ENCODE peak calls at places on chromosome 21, in eight cellular contexts. L is stimulated activated CD8-positive, alpha-beta memory T cell treated with anti-CD3 and anti-CD28 coated beads, Interleukin-7, amount 100 ng/mL, for 4 hours; D is Ammon's horn; P is H54; J is lower lobe of right lung; Q is right cardiac atrium; O is osteocyte; S is glutamatergic neuron. E is an unnamed sample.

GRCh38 chr21:46423546-46424061 is 35.1 kb upstream of the DIP2A start:
- DNase-seq in J (no peak), L (no peak), P (no peak), Q (no peak), D (no peak), S (no peak), O (no peak), E (no peak)

GRCh38 chr21:42443876-42444744 is 40.4 kb downstream of the UBASH3A start:
- DNase-seq in D (no peak), J (no peak), Q (no peak), S (no peak), L (no peak), O (no peak), P (no peak), E (no peak)

GRCh38 chr21:38505654-38506523 is 7.6 kb upstream of the ERG start:
- DNase-seq in J (no peak), Q (no peak), D (peak; percentile 80), P (peak; percentile 29), L (no peak), O (no peak), S (no peak), E (no peak)

GRCh38 chr21:28541371-28542112 is 451.1 kb downstream of the LTN1 start:
- DNase-seq in O (no peak), D (no peak), L (no peak), J (no peak), Q (no peak), S (no peak), P (no peak), E (no peak)

GRCh38 chr21:44535963-44536362 is 4.0 kb downstream of the KRTAP10-1 start:
- DNase-seq in L (no peak), O (no peak), P (no peak), Q (no peak), J (no peak), S (no peak), D (no peak), E (no peak)

GRCh38 chr21:30829659-30830058 is at the start of gene KRTAP7-1:
- DNase-seq in L (no peak), P (no peak), S (no peak), J (no peak), D (no peak), Q (no peak), O (no peak), E (no peak)

GRCh38 chr21:31754561-31754960 is 22.6 kb upstream of the SCAF4 start:
- DNase-seq in Q (no peak), P (no peak), D (no peak), J (no peak), L (no peak), S (no peak), O (no peak), E (no peak)

GRCh38 chr21:34200288-34200905 is 127.0 kb downstream of the MRPS6 start:
- DNase-seq in S (no peak), D (no peak), O (no peak), P (no peak), Q (no peak), L (no peak), J (no peak), E (no peak)

GRCh38 chr21:45285266-45285931 is 2.3 kb downstream of the POFUT2 start:
- DNase-seq in P (no peak), L (no peak), J (peak; percentile 30), O (peak; percentile 75), Q (peak; percentile 2), S (no peak), D (no peak), E (no peak)

GRCh38 chr21:37855568-37856391 is 60.5 kb downstream of the KCNJ6 start:
- DNase-seq in Q (no peak), J (no peak), O (no peak), S (peak; percentile 80), L (no peak), D (no peak), P (no peak), E (no peak)

GRCh38 chr21:28485301-28486022 is 507.2 kb downstream of the LTN1 start:
- DNase-seq in S (no peak), P (no peak), O (no peak), D (no peak), J (no peak), Q (no peak), L (no peak), E (no peak)

GRCh38 chr21:31888936-31889371 is 16.1 kb downstream of the HUNK start:
- DNase-seq in J (no peak), S (no peak), O (no peak), L (no peak), D (no peak), Q (no peak), P (no peak), E (no peak)

GRCh38 chr21:43805275-43805800 is 16.0 kb downstream of the RRP1 start:
- DNase-seq in D (no peak), P (no peak), L (no peak), Q (no peak), S (no peak), J (peak; percentile 71), O (no peak), E (no peak)

GRCh38 chr21:44029460-44030087 is 17.5 kb downstream of the TRAPPC10 start:
- DNase-seq in J (no peak), L (no peak), D (no peak), S (no peak), Q (no peak), O (no peak), P (no peak), E (no peak)

GRCh38 chr21:16455978-16456377 is 726.2 kb downstream of the USP25 start:
- DNase-seq in L (no peak), J (no peak), D (peak; percentile 91), P (no peak), Q (no peak), S (peak; percentile 20), O (no peak), E (no peak)

GRCh38 chr21:35316933-35317332 is 267.8 kb upstream of the RUNX1 start:
- DNase-seq in S (no peak), L (no peak), P (no peak), O (no peak), Q (peak; percentile 24), D (no peak), J (no peak), E (peak; percentile 39)

GRCh38 chr21:33824156-33824941 is 91.3 kb downstream of the ATP5PO start:
- DNase-seq in P (no peak), S (no peak), Q (no peak), O (no peak), J (no peak), L (no peak), D (no peak), E (no peak)

GRCh38 chr21:42461881-42462877 is 33.8 kb downstream of the RSPH1 start:
- DNase-seq in L (no peak), D (no peak), S (no peak), P (no peak), J (no peak), O (no peak), Q (no peak), E (no peak)

GRCh38 chr21:41879190-41879998 is at the start of gene PRDM15:
- DNase-seq in Q (peak; percentile 88), L (peak; percentile 81), J (peak; percentile 86), O (peak; percentile 93), D (peak; percentile 70), P (peak; percentile 94), S (peak; percentile 94), E (peak; percentile 91)

GRCh38 chr21:26188422-26188821 is 17.9 kb upstream of the APP start:
- DNase-seq in L (no peak), Q (no peak), O (no peak), D (no peak), S (no peak), J (no peak), P (no peak), E (no peak)

GRCh38 chr21:44849616-44850130 is 23.8 kb downstream of the PTTG1IP start:
- DNase-seq in Q (no peak), P (no peak), L (no peak), J (no peak), S (no peak), D (no peak), O (no peak), E (no peak)

GRCh38 chr21:45264919-45265515 is 22.7 kb downstream of the POFUT2 start:
- DNase-seq in Q (peak; percentile 9), O (peak; percentile 83), D (no peak), J (no peak), P (no peak), S (no peak), L (no peak), E (no peak)

GRCh38 chr21:23542097-23542496 is 2065.2 kb downstream of the MRPL39 start:
- DNase-seq in J (no peak), D (no peak), L (no peak), S (no peak), P (no peak), O (no peak), Q (no peak), E (no peak)

GRCh38 chr21:32456497-32456918 is 44.0 kb downstream of the EVA1C start:
- DNase-seq in J (no peak), L (no peak), D (no peak), O (no peak), P (no peak), Q (no peak), S (no peak), E (no peak)

GRCh38 chr21:37060296-37060695 is 12.6 kb downstream of the PIGP start:
- DNase-seq in J (no peak), D (peak; percentile 77), O (peak; percentile 89), P (peak; percentile 83), Q (peak; percentile 37), L (no peak), S (peak; percentile 67), E (peak; percentile 40)

GRCh38 chr21:37538971-37539590 is 172.5 kb downstream of the DYRK1A start:
- DNase-seq in O (no peak), S (no peak), L (no peak), J (no peak), P (no peak), D (no peak), Q (no peak), E (no peak)

GRCh38 chr21:41600961-41601572 is 93.1 kb upstream of the TMPRSS2 start:
- DNase-seq in P (no peak), J (no peak), O (no peak), S (no peak), D (no peak), L (no peak), Q (no peak), E (no peak)

GRCh38 chr21:37917612-37918011 is 1.4 kb upstream of the KCNJ6 start:
- DNase-seq in D (no peak), S (no peak), P (no peak), Q (no peak), O (no peak), L (no peak), J (no peak), E (no peak)

GRCh38 chr21:40166291-40166843 is 299.1 kb downstream of the PCP4 start:
- DNase-seq in O (no peak), D (no peak), P (no peak), L (no peak), J (no peak), S (no peak), Q (no peak), E (no peak)

GRCh38 chr21:25421327-25422028 is 185.8 kb downstream of the MRPL39 start:
- DNase-seq in O (no peak), L (peak; percentile 22), Q (no peak), S (no peak), P (peak; percentile 12), J (no peak), D (no peak), E (no peak)

GRCh38 chr21:42500736-42501135 is 4.7 kb upstream of the RSPH1 start:
- DNase-seq in J (no peak), L (no peak), S (no peak), P (no peak), Q (no peak), D (no peak), O (no peak), E (no peak)

GRCh38 chr21:44534688-44535087 is 5.3 kb downstream of the KRTAP10-1 start:
- DNase-seq in D (no peak), J (no peak), P (no peak), O (no peak), S (no peak), L (no peak), Q (no peak), E (no peak)

GRCh38 chr21:40846057-40846456 is 901 bp downstream of the DSCAM start:
- DNase-seq in J (no peak), Q (no peak), P (no peak), D (no peak), O (no peak), S (no peak), L (no peak), E (no peak)

GRCh38 chr21:31157756-31158155 is 119.5 kb upstream of the KRTAP19-8 start:
- DNase-seq in O (no peak), P (no peak), D (no peak), L (no peak), J (no peak), Q (no peak), S (no peak), E (no peak)